ENCODE peak calls at places on chromosomes 6 and 20, in four cellular contexts. S is suprapubic skin, I is pancreas, G is spleen. A is an unnamed sample.
A peak's percentile ranks its signal among the peaks of the same experiment; 100 is the strongest.

GRCh38 chr6:144899161-144899560 is 614.0 kb downstream of the UTRN start:
- DNase-seq in S (no peak), I (no peak), G (no peak), A (no peak)

GRCh38 chr20:61287583-61287982 is 35.5 kb downstream of the CDH4 start:
- DNase-seq in S (no peak), I (no peak), G (peak; percentile 83), A (no peak)

GRCh38 chr6:135627092-135627715 is 129.7 kb upstream of the AHI1 start:
- DNase-seq in S (no peak), I (no peak), G (no peak), A (no peak)

GRCh38 chr6:154292855-154293519 is 63.6 kb downstream of the IPCEF1 start:
- DNase-seq in S (no peak), I (no peak), G (no peak), A (no peak)

GRCh38 chr6:139496654-139497343 is 122.4 kb upstream of the CITED2 start:
- DNase-seq in S (no peak), I (no peak), G (no peak), A (no peak)

GRCh38 chr20:47688385-47689381 is 96.6 kb downstream of the SULF2 start:
- DNase-seq in S (no peak), I (no peak), G (no peak), A (no peak)

GRCh38 chr6:52576392-52577021 is 353 bp downstream of the TRAM2 start:
- DNase-seq in S (peak; percentile 81), I (peak; percentile 64), G (peak; percentile 93), A (peak; percentile 84)

GRCh38 chr6:18515767-18516166 is 128.6 kb downstream of the RNF144B start:
- DNase-seq in S (no peak), I (no peak), G (no peak), A (no peak)

GRCh38 chr6:68313911-68314310 is 321.2 kb upstream of the ADGRB3 start:
- DNase-seq in S (no peak), I (no peak), G (no peak), A (no peak)

GRCh38 chr6:52187098-52187497 is 923 bp downstream of the IL17A start:
- DNase-seq in S (no peak), I (no peak), G (no peak), A (no peak)

GRCh38 chr20:6769953-6770831 is 2.7 kb downstream of the BMP2 start:
- DNase-seq in S (peak; percentile 83), I (peak; percentile 52), G (peak; percentile 84), A (peak; percentile 80)

GRCh38 chr6:122530440-122531046 is 58.9 kb upstream of the SERINC1 start:
- DNase-seq in S (no peak), I (peak; percentile 36), G (no peak), A (no peak)

GRCh38 chr6:43838276-43839036 is 68.4 kb downstream of the VEGFA start:
- DNase-seq in S (no peak), I (peak; percentile 58), G (peak; percentile 86), A (no peak)

GRCh38 chr6:51743999-51744398 is 343.4 kb downstream of the PKHD1 start:
- DNase-seq in S (no peak), I (no peak), G (no peak), A (no peak)

GRCh38 chr6:24448828-24449525 is 40.4 kb downstream of the GPLD1 start:
- DNase-seq in S (no peak), I (no peak), G (no peak), A (no peak)

GRCh38 chr6:149938571-149939462 is 3.0 kb upstream of the ULBP2 start:
- DNase-seq in S (peak; percentile 77), I (no peak), G (peak; percentile 83), A (no peak)

GRCh38 chr6:159461266-159461665 is 231.8 kb downstream of the SOD2 start:
- DNase-seq in S (no peak), I (no peak), G (no peak), A (no peak)

GRCh38 chr20:60152792-60153191 is 194.6 kb downstream of the CDH26 start:
- DNase-seq in S (no peak), I (no peak), G (no peak), A (no peak)
- H3K4me3 ChIP-seq in S (no peak overlapping the region), I (no peak overlapping the region), G (no peak overlapping the region), A (no peak overlapping the region)

GRCh38 chr6:41721396-41721795 is 14.0 kb downstream of the TFEB start:
- DNase-seq in S (no peak), I (no peak), G (no peak), A (no peak)
- H3K27ac ChIP-seq in S (no peak overlapping the region), I (no peak overlapping the region), G (no peak overlapping the region), A (no peak overlapping the region)

GRCh38 chr20:22442318-22442717 is 142.1 kb downstream of the FOXA2 start:
- DNase-seq in S (no peak), I (no peak), G (no peak), A (no peak)

GRCh38 chr20:22438346-22438745 is 146.0 kb downstream of the FOXA2 start:
- DNase-seq in S (no peak), I (no peak), G (no peak), A (no peak)

GRCh38 chr20:22437354-22437753 is 147.0 kb downstream of the FOXA2 start:
- DNase-seq in S (no peak), I (no peak), G (no peak), A (no peak)

DNA sequence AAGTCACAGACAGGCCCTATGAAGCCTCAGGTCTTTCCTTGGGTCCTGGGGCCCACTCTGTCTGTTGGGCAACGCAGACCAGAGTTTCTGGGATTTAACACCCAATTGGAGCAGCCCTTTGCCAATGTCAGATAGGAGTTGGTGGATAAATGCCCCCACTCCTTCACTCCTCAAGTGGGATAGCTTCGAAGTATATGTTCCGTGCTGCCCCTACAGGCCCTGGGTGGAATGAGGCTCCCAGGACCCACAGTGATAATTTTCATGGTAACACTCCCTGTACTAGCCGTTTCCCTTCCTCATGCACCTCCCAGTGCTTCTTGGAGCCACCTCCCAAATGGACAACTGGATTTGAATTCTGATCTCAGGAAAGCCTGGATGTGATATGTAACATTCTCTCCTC is 145.4 kb downstream of the FOXA2 start:
- DNase-seq in S (no peak), I (no peak), G (no peak), A (no peak)
- TF ChIP-seq CTCF in S (no peak), I (no peak), G (no peak), A (no peak)

GRCh38 chr6:136784271-136784664 is 8.0 kb downstream of the MAP3K5 start:
- DNase-seq in S (no peak), I (no peak), G (no peak), A (no peak)
- H3K4me3 ChIP-seq in S (no peak overlapping the region), I (no peak overlapping the region), G (peak overlapping the region; percentile 40), A (peak overlapping the region; percentile 41)

DNA sequence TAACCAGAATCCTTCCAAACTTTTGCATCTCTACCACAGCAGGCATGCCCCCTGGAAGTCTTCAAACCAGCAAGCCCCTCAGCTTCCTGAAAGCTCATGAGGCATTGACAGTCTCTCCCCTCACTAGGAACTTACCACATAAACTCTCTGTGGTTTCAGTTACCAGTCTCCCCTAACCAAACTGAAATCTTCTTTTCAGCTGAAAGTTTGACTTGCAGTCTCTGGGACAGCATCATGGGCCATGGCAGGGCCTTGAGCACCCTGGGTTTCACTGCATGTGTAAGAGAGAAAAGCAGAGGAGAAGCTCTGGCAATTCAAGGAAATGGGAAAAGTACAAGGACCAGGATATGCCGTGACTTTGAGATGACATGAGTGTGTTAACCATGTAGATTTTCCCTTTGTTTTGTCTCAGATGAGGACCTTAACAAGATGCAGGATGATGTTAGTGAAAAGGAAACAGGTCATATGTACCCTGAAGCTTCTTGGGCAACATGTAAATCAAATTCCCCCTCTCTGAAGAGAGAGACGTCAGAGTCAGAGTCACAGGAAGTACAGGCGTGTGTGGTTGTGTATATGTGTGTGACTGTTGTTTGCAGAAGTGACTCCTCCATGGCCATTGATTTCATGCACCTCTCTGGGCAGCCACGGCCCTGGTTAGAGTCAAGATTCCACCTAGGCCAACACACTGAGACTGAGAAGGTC is 106.3 kb downstream of the TNFRSF21 start:
- DNase-seq in S (no peak), I (no peak), G (no peak), A (no peak)
- H3K27ac ChIP-seq in S (no peak overlapping the region), I (no peak overlapping the region), G (no peak overlapping the region), A (no peak overlapping the region)

DNA sequence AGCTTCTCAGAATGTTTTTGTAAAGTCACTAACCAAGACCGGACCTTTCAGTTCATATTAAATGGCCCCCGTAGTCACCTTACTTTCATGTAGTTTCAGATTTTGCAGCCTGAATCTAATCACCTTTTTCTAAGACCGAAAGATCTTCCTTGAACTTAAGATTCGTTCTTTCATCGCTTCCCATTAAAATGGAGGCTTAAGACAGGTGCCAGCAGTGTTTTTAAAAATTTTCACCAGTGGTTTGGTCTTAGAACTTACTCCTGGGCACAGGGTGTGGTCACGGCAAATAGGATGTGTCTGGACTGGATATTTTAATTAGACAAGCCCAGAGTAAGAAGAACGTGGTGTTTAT is 630 bp downstream of the SRSF3 start:
- DNase-seq in S (no peak), I (no peak), G (no peak), A (peak; percentile 30)
- TF ChIP-seq CTCF in S (no peak), I (no peak), G (no peak), A (no peak)